ENCODE peak calls at places on chromosomes 2 and 18, in six cellular contexts. One of them, this sample, is unnamed.

GRCh38 chr18:11885278-11885991 is 22.7 kb downstream of the MPPE1 start:
- DNase-seq in HCT116: no peak
- DNase-seq in PC-3: no peak
- DNase-seq in neural progenitor cell: no peak
- DNase-seq in SK-N-SH: no peak
- DNase-seq in GM23248: no peak
- DNase-seq in this sample: no peak

GRCh38 chr18:62450546-62451395 is 72.1 kb upstream of the ZCCHC2 start:
- DNase-seq in HCT116: peak
- DNase-seq in PC-3: peak
- DNase-seq in neural progenitor cell: no peak
- DNase-seq in SK-N-SH: peak
- DNase-seq in GM23248: peak
- DNase-seq in this sample: no peak

GRCh38 chr2:42755161-42755900 is 8.6 kb downstream of the OXER1 start:
- DNase-seq in HCT116: no peak
- DNase-seq in PC-3: no peak
- DNase-seq in neural progenitor cell: no peak
- DNase-seq in SK-N-SH: peak
- DNase-seq in GM23248: peak
- DNase-seq in this sample: no peak

GRCh38 chr2:190809876-190810525 is 70.6 kb upstream of the GLS start:
- DNase-seq in HCT116: no peak
- DNase-seq in PC-3: peak
- DNase-seq in neural progenitor cell: no peak
- DNase-seq in SK-N-SH: no peak
- DNase-seq in GM23248: no peak
- DNase-seq in this sample: no peak

GRCh38 chr2:239393401-239393940 is 7.3 kb downstream of the HDAC4 start:
- DNase-seq in HCT116: no peak
- DNase-seq in PC-3: no peak
- DNase-seq in neural progenitor cell: no peak
- DNase-seq in SK-N-SH: peak
- DNase-seq in GM23248: peak
- DNase-seq in this sample: no peak

GRCh38 chr2:194495046-194495445 is 1162.0 kb upstream of the SLC39A10 start:
- DNase-seq in HCT116: no peak
- DNase-seq in PC-3: peak
- DNase-seq in neural progenitor cell: no peak
- DNase-seq in SK-N-SH: no peak
- DNase-seq in GM23248: no peak
- DNase-seq in this sample: no peak

GRCh38 chr2:122469147-122469546 is 713.7 kb downstream of the TSN start:
- DNase-seq in HCT116: no peak
- DNase-seq in PC-3: peak
- DNase-seq in neural progenitor cell: no peak
- DNase-seq in SK-N-SH: no peak
- DNase-seq in GM23248: no peak
- DNase-seq in this sample: no peak

GRCh38 chr18:53191634-53192033 is 851.6 kb downstream of the DCC start:
- DNase-seq in HCT116: no peak
- DNase-seq in PC-3: no peak
- DNase-seq in neural progenitor cell: peak
- DNase-seq in SK-N-SH: no peak
- DNase-seq in GM23248: no peak
- DNase-seq in this sample: no peak

GRCh38 chr2:223887127-223887526 is 49.7 kb upstream of the AP1S3 start:
- DNase-seq in HCT116: no peak
- DNase-seq in PC-3: no peak
- DNase-seq in neural progenitor cell: no peak
- DNase-seq in SK-N-SH: no peak
- DNase-seq in GM23248: no peak
- DNase-seq in this sample: no peak

GRCh38 chr18:361100-361732 is 93.4 kb upstream of the THOC1 start:
- DNase-seq in HCT116: no peak
- DNase-seq in PC-3: no peak
- DNase-seq in neural progenitor cell: no peak
- DNase-seq in SK-N-SH: no peak
- DNase-seq in GM23248: peak
- DNase-seq in this sample: no peak

GRCh38 chr2:72015281-72015680 is 132.4 kb downstream of the CYP26B1 start:
- DNase-seq in HCT116: no peak
- DNase-seq in PC-3: no peak
- DNase-seq in neural progenitor cell: no peak
- DNase-seq in SK-N-SH: no peak
- DNase-seq in GM23248: no peak
- DNase-seq in this sample: no peak

GRCh38 chr2:210195066-210195852 is 24.1 kb upstream of the KANSL1L start:
- DNase-seq in HCT116: peak
- DNase-seq in PC-3: peak
- DNase-seq in neural progenitor cell: peak
- DNase-seq in SK-N-SH: peak
- DNase-seq in GM23248: peak
- DNase-seq in this sample: peak

GRCh38 chr18:12652861-12653401 is 5.0 kb downstream of the SPIRE1 start:
- DNase-seq in HCT116: no peak
- DNase-seq in PC-3: peak
- DNase-seq in neural progenitor cell: peak
- DNase-seq in SK-N-SH: peak
- DNase-seq in GM23248: peak
- DNase-seq in this sample: peak

GRCh38 chr2:69827796-69828540 is 1.5 kb upstream of the GMCL1 start:
- DNase-seq in HCT116: no peak
- DNase-seq in PC-3: no peak
- DNase-seq in neural progenitor cell: no peak
- DNase-seq in SK-N-SH: no peak
- DNase-seq in GM23248: peak
- DNase-seq in this sample: no peak

GRCh38 chr18:46324556-46324955 is 220.4 kb downstream of the HAUS1 start:
- DNase-seq in HCT116: peak
- DNase-seq in PC-3: peak
- DNase-seq in neural progenitor cell: no peak
- DNase-seq in SK-N-SH: peak
- DNase-seq in GM23248: peak
- DNase-seq in this sample: no peak

GRCh38 chr2:196000551-196000950 is 68.1 kb downstream of the DNAH7 start:
- DNase-seq in HCT116: no peak
- DNase-seq in PC-3: no peak
- DNase-seq in neural progenitor cell: no peak
- DNase-seq in SK-N-SH: no peak
- DNase-seq in GM23248: no peak
- DNase-seq in this sample: no peak

GRCh38 chr18:24138884-24139616 is at the start of gene CABYR:
- DNase-seq in HCT116: no peak
- DNase-seq in PC-3: peak
- DNase-seq in neural progenitor cell: peak
- DNase-seq in SK-N-SH: peak
- DNase-seq in GM23248: peak
- DNase-seq in this sample: no peak

GRCh38 chr2:132845339-132845738 is 175.3 kb upstream of the LYPD1 start:
- DNase-seq in HCT116: no peak
- DNase-seq in PC-3: no peak
- DNase-seq in neural progenitor cell: no peak
- DNase-seq in SK-N-SH: no peak
- DNase-seq in GM23248: no peak
- DNase-seq in this sample: no peak

DNA sequence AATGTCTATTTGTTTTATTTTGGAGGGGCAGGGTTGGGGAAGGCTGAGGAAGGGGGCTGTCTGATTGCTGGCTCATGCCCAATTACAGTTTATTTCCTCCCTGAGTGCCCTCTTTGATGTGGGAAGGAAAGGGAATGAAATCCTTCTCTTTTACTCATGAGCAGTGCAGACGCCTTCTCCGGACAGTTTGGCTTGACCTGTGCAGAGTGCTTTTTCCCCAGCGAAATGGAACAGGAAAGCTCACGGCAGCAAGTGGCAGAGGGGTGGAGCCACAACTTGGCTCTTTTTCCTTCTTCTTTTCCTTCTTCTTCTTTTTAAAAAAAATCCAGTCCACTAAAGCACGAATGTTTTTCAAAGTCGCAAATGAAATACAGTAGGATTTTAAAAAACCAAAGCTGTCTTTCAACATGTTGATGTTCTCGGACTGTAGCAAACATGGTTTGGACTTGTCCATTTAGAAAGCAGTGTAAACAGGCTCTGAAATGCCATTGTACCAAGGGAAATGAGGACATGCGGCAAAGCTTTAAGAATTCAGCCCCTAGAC is 34.6 kb downstream of the RAB31 start:
- DNase-seq in HCT116: no peak
- DNase-seq in PC-3: peak
- DNase-seq in neural progenitor cell: no peak
- DNase-seq in SK-N-SH: no peak
- DNase-seq in GM23248: peak
- DNase-seq in this sample: no peak
- H3K27ac ChIP-seq in HCT116: peak
- H3K27ac ChIP-seq in PC-3: peak
- H3K27ac ChIP-seq in neural progenitor cell: no peak
- H3K27ac ChIP-seq in SK-N-SH: peak
- H3K27ac ChIP-seq in GM23248: peak
- H3K27ac ChIP-seq in this sample: no peak

GRCh38 chr18:58496231-58496630 is 132.7 kb downstream of the ALPK2 start:
- DNase-seq in HCT116: no peak
- DNase-seq in PC-3: no peak
- DNase-seq in neural progenitor cell: no peak
- DNase-seq in SK-N-SH: no peak
- DNase-seq in GM23248: peak
- DNase-seq in this sample: no peak

GRCh38 chr18:58495634-58496033 is 133.3 kb downstream of the ALPK2 start:
- DNase-seq in HCT116: no peak
- DNase-seq in PC-3: no peak
- DNase-seq in neural progenitor cell: no peak
- DNase-seq in SK-N-SH: no peak
- DNase-seq in GM23248: no peak
- DNase-seq in this sample: no peak

GRCh38 chr18:58493516-58494253 is 135.2 kb downstream of the ALPK2 start:
- DNase-seq in HCT116: peak
- DNase-seq in PC-3: peak
- DNase-seq in neural progenitor cell: peak
- DNase-seq in SK-N-SH: peak
- DNase-seq in GM23248: peak
- DNase-seq in this sample: peak

GRCh38 chr18:58496937-58497336 is 132.0 kb downstream of the ALPK2 start:
- DNase-seq in HCT116: peak
- DNase-seq in PC-3: peak
- DNase-seq in neural progenitor cell: peak
- DNase-seq in SK-N-SH: no peak
- DNase-seq in GM23248: no peak
- DNase-seq in this sample: no peak

GRCh38 chr18:58495202-58495601 is 133.7 kb downstream of the ALPK2 start:
- DNase-seq in HCT116: no peak
- DNase-seq in PC-3: no peak
- DNase-seq in neural progenitor cell: no peak
- DNase-seq in SK-N-SH: no peak
- DNase-seq in GM23248: peak
- DNase-seq in this sample: no peak
- H3K9ac ChIP-seq in HCT116: no peak
- H3K9ac ChIP-seq in PC-3: no peak
- H3K9ac ChIP-seq in neural progenitor cell: no peak
- H3K9ac ChIP-seq in SK-N-SH: no peak
- H3K9ac ChIP-seq in GM23248: no peak
- H3K9ac ChIP-seq in this sample: no peak

DNA sequence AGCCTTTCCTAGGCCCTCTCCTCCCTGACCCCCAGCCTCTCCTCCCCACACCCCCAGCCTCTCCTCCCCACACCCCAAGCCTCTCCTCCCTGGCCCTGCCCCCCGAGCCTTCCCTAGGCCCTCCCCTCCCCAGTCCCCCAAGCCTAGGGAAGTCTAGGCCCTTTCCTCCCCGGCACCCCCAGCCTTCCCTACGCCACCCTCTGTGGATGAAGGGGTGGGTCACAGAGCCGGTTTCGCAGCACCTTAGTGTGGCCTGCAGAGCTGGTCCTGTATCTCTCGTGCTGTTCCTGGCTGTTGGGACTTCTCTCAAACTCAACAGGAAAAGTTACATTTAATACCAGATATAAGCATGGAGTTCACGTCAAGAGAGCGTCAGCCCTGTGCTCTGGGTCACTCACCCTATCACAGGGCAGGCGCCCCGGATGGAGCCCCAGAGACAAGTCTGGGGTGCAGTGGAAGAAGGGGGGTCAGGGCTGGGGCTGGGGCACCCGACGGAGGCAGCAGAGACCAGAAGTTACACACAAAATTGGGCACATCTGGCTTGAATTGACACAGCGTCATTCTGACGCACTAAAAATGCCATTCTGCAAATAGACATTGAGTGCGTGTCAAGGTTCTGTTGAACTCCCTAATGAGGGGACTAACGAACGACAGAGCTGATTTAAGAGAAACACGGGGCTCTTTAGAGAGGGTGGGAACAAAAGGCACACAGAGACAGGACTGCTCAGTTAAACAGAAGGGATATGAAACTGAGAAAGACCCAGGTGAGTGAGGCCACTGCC is 24.0 kb downstream of the KCNIP3 start:
- DNase-seq in HCT116: no peak
- DNase-seq in PC-3: no peak
- DNase-seq in neural progenitor cell: no peak
- DNase-seq in SK-N-SH: no peak
- DNase-seq in GM23248: peak
- DNase-seq in this sample: no peak
- TF ChIP-seq EZH2phosphoT487 in HCT116: no peak
- TF ChIP-seq EZH2phosphoT487 in PC-3: no peak
- TF ChIP-seq EZH2phosphoT487 in neural progenitor cell: no peak
- TF ChIP-seq EZH2phosphoT487 in SK-N-SH: no peak
- TF ChIP-seq EZH2phosphoT487 in GM23248: no peak
- TF ChIP-seq EZH2phosphoT487 in this sample: no peak

DNA sequence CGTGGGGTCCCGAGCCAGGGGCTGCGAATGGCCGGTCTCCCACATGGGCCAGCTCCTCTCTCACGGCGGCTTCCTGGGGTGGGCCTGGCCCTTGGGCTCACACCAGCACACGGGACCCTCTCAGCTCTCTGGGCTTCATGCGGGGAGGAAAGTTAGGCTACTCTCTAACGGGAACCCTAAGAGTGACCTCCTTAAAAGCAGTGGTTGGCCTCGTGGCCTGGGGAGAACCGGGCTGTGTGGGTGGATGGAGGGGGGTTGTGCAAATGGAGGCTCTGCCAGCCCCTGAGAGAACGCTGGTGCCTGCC is 25.9 kb downstream of the RTP5 start:
- DNase-seq in HCT116: no peak
- DNase-seq in PC-3: no peak
- DNase-seq in neural progenitor cell: no peak
- DNase-seq in SK-N-SH: no peak
- DNase-seq in GM23248: no peak
- DNase-seq in this sample: no peak
- H3K27ac ChIP-seq in HCT116: no peak
- H3K27ac ChIP-seq in PC-3: no peak
- H3K27ac ChIP-seq in neural progenitor cell: peak
- H3K27ac ChIP-seq in SK-N-SH: no peak
- H3K27ac ChIP-seq in GM23248: no peak
- H3K27ac ChIP-seq in this sample: no peak

This sample was measured in MM.1S.